ENCODE peak calls at places on chromosomes 6 and 20, in seven cellular contexts. V is K562, M is GM23338, O is A549, H is Panc1, C is SK-N-SH, Q is HCT116. G is an unnamed sample.

GRCh38 chr6:90098637-90099036 is 198.0 kb downstream of the BACH2 start:
- DNase-seq in V (no peak), M (no peak), O (no peak), H (no peak), C (no peak), Q (no peak), G (no peak)

GRCh38 chr20:2149507-2149906 is 47.9 kb downstream of the STK35 start:
- DNase-seq in V (no peak), M (peak), O (no peak), H (no peak), C (no peak), Q (no peak), G (no peak)

GRCh38 chr6:4707011-4707410 is 69.2 kb upstream of the CDYL start:
- DNase-seq in V (no peak), M (no peak), O (no peak), H (no peak), C (no peak), Q (no peak), G (no peak)

GRCh38 chr20:22382742-22383141 is 201.6 kb downstream of the FOXA2 start:
- DNase-seq in V (no peak), M (no peak), O (no peak), H (no peak), C (no peak), Q (no peak), G (no peak)

GRCh38 chr20:19757487-19757972 is 528 bp upstream of the RIN2 start:
- DNase-seq in V (no peak), M (peak), O (peak), H (no peak), C (peak), Q (no peak), G (no peak)

GRCh38 chr20:50314326-50314725 is 123.7 kb downstream of the CEBPB start:
- DNase-seq in V (no peak), M (no peak), O (no peak), H (no peak), C (no peak), Q (no peak), G (no peak)

GRCh38 chr20:51440589-51440988 is 101.9 kb downstream of the NFATC2 start:
- DNase-seq in V (no peak), M (no peak), O (no peak), H (no peak), C (no peak), Q (no peak), G (peak)

GRCh38 chr6:155399062-155399746 is 56.4 kb downstream of the NOX3 start:
- DNase-seq in V (no peak), M (no peak), O (no peak), H (no peak), C (no peak), Q (no peak), G (peak)

GRCh38 chr6:141301779-141302178 is 830.9 kb upstream of the GJE1 start:
- DNase-seq in V (no peak), M (no peak), O (no peak), H (no peak), C (no peak), Q (no peak), G (no peak)

GRCh38 chr6:166786704-166787293 is 159.7 kb upstream of the RPS6KA2 start:
- DNase-seq in V (peak), M (peak), O (peak), H (peak), C (peak), Q (peak), G (peak)

GRCh38 chr20:62751551-62752150 is 43.0 kb downstream of the NTSR1 start:
- DNase-seq in V (no peak), M (no peak), O (no peak), H (no peak), C (no peak), Q (no peak), G (no peak)

GRCh38 chr20:25037288-25038102 is 20.4 kb downstream of the ACSS1 start:
- DNase-seq in V (no peak), M (no peak), O (no peak), H (no peak), C (no peak), Q (no peak), G (no peak)

GRCh38 chr6:1313755-1314503 is 2.0 kb downstream of the FOXQ1 start:
- DNase-seq in V (no peak), M (peak), O (peak), H (no peak), C (peak), Q (peak), G (no peak)

GRCh38 chr6:168071620-168072019 is 7.4 kb downstream of the FRMD1 start:
- DNase-seq in V (peak), M (peak), O (peak), H (no peak), C (no peak), Q (no peak), G (no peak)

GRCh38 chr6:71529026-71529425 is 240.4 kb downstream of the OGFRL1 start:
- DNase-seq in V (no peak), M (no peak), O (no peak), H (no peak), C (no peak), Q (no peak), G (no peak)

GRCh38 chr6:166251196-166251595 is 57.0 kb downstream of the PRR18 start:
- DNase-seq in V (no peak), M (no peak), O (no peak), H (no peak), C (no peak), Q (no peak), G (no peak)

GRCh38 chr6:127397729-127398609 is 54.6 kb upstream of the ECHDC1 start:
- DNase-seq in V (peak), M (no peak), O (no peak), H (no peak), C (no peak), Q (no peak), G (no peak)

GRCh38 chr6:17032595-17033591 is 69.0 kb upstream of the STMND1 start:
- DNase-seq in V (no peak), M (no peak), O (peak), H (peak), C (no peak), Q (no peak), G (no peak)

GRCh38 chr20:9942736-9943135 is 92.1 kb upstream of the ANKEF1 start:
- DNase-seq in V (no peak), M (no peak), O (no peak), H (no peak), C (no peak), Q (no peak), G (no peak)

GRCh38 chr6:151300267-151300930 is 60.6 kb downstream of the AKAP12 start:
- DNase-seq in V (no peak), M (no peak), O (no peak), H (no peak), C (no peak), Q (no peak), G (no peak)

GRCh38 chr20:32386091-32386490 is 28.0 kb downstream of the ASXL1 start:
- DNase-seq in V (no peak), M (no peak), O (no peak), H (no peak), C (no peak), Q (no peak), G (no peak)

GRCh38 chr20:48544402-48545333 is 283.1 kb downstream of the PREX1 start:
- DNase-seq in V (no peak), M (no peak), O (no peak), H (no peak), C (peak), Q (no peak), G (no peak)

GRCh38 chr20:4661191-4661590 is 60.5 kb upstream of the PRND start:
- DNase-seq in V (peak), M (peak), O (no peak), H (no peak), C (no peak), Q (no peak), G (no peak)

GRCh38 chr6:32086661-32087573 is 22.2 kb downstream of the TNXB start:
- DNase-seq in V (no peak), M (peak), O (no peak), H (no peak), C (no peak), Q (no peak), G (no peak)

GRCh38 chr6:74609857-74610256 is 596.0 kb downstream of the COL12A1 start:
- DNase-seq in V (no peak), M (no peak), O (no peak), H (no peak), C (no peak), Q (no peak), G (no peak)

GRCh38 chr20:37279820-37280219 is 9.6 kb upstream of the MANBAL start:
- DNase-seq in V (no peak), M (no peak), O (no peak), H (no peak), C (no peak), Q (no peak), G (no peak)

GRCh38 chr20:1280421-1281102 is 14.5 kb downstream of the SNPH start:
- DNase-seq in V (no peak), M (no peak), O (no peak), H (no peak), C (no peak), Q (no peak), G (no peak)

GRCh38 chr20:40511478-40511877 is 177.6 kb downstream of the MAFB start:
- DNase-seq in V (no peak), M (no peak), O (no peak), H (no peak), C (no peak), Q (no peak), G (no peak)

GRCh38 chr6:79928478-79928998 is 18.8 kb downstream of the ELOVL4 start:
- DNase-seq in V (no peak), M (no peak), O (peak), H (no peak), C (no peak), Q (no peak), G (no peak)

GRCh38 chr6:27630727-27631613 is 158.1 kb upstream of the ZNF184 start:
- DNase-seq in V (peak), M (peak), O (peak), H (peak), C (peak), Q (peak), G (no peak)

GRCh38 chr20:667351-668034 is 8.1 kb downstream of the SCRT2 start:
- DNase-seq in V (peak), M (peak), O (peak), H (no peak), C (peak), Q (no peak), G (peak)

GRCh38 chr20:46635514-46636091 is 15.7 kb downstream of the SLC13A3 start:
- DNase-seq in V (no peak), M (no peak), O (no peak), H (no peak), C (no peak), Q (no peak), G (no peak)

GRCh38 chr6:96626749-96627353 is 63.9 kb downstream of the FHL5 start:
- DNase-seq in V (peak), M (peak), O (peak), H (no peak), C (peak), Q (peak), G (no peak)

GRCh38 chr20:38892091-38892981 is 33.9 kb upstream of the FAM83D start:
- DNase-seq in V (no peak), M (no peak), O (no peak), H (no peak), C (no peak), Q (no peak), G (peak)

GRCh38 chr20:20864346-20865096 is 152.1 kb upstream of the RALGAPA2 start:
- DNase-seq in V (no peak), M (peak), O (peak), H (no peak), C (no peak), Q (no peak), G (no peak)

GRCh38 chr6:17506962-17507361 is 93.1 kb upstream of the FAM8A1 start:
- DNase-seq in V (no peak), M (no peak), O (no peak), H (no peak), C (no peak), Q (no peak), G (no peak)

GRCh38 chr20:17887331-17888030 is 81.1 kb downstream of the SNX5 start:
- DNase-seq in V (no peak), M (no peak), O (no peak), H (no peak), C (no peak), Q (no peak), G (no peak)
- TF ChIP-seq REST in V (no peak), M (no peak), O (no peak), H (no peak), C (no peak), Q (no peak), G (no peak)

DNA sequence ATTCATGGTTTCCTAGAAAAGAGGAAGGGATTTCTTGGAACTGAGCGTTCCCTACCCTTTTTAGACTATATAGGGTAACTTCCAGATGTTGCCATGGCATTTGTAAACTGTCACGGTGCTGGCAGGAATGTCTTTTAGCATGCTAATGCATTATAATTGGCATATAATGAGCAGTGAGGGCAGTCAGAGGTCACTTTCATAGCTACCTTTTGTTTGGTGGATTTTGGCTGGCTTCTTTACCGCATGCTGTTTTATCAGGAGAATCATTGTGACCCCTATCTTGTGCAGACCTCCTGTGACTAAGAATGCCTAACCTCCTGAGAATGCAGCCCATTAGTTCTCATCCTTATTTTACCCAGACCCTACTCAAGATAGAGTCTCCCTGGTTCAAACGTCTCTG is 44.2 kb downstream of the TENT5A start:
- DNase-seq in V (no peak), M (peak), O (no peak), H (no peak), C (no peak), Q (no peak), G (no peak)
- TF ChIP-seq REST in V (no peak), M (no peak), O (no peak), H (no peak), C (no peak), Q (no peak), G (no peak)

DNA sequence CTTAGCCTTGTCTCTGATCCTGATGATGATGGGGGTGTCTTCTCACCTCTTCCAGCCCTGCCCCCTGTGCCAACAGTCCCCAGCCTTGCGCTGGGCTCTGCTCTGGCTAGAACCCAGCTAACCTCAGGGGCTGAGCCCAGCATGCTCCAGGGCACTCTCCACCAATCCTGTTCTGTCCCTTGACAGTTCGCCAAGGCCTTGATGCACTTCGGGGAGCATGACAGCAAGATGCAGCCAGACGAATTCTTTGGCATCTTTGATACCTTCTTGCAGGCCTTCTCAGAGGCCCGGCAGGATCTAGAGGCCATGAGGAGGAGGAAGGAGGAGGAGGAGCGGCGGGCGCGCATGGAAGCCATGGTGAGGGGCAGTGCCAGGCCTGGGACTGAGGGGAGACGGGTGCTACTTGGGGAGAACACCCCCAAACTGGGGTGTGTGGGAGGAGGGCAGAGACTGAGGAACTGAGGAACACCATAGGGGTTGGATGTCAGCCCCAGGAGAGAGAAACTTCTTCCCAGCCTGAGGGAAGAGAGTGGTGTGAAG is 33.1 kb downstream of the MOCS1 start:
- DNase-seq in V (no peak), M (no peak), O (no peak), H (no peak), C (no peak), Q (no peak), G (no peak)
- TF ChIP-seq REST in V (no peak), M (no peak), O (no peak), H (no peak), C (no peak), Q (no peak), G (no peak)

DNA sequence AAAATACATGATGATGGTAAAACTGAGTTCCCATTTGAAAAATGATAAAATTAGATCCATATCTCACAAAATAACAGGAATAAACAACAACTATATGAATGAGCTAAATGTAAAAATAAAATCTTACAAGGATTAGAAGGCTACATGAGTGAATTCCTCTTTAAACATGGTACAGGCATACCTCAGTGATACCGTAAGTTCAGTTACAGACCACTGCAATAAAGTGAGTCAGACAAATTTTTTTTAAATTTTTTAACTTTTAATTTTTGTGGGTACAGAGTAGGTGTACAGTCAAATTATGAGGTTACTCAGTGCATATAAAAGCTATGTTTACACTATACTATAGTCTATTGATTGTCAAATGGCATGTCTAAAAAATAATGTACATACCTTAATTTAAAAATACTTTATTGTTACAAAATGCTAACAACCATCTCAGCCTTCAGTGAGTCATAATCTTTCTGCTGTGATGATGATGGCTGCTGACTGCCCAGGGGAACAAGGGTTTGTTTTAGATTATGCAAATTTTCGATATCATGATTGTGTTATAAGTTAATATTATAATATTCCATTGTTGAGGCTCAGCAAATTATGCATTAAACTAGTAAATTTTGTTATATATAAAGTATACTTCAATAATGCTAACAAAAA is 222.8 kb upstream of the RUNX2 start:
- DNase-seq in V (no peak), M (no peak), O (no peak), H (no peak), C (no peak), Q (no peak), G (no peak)
- TF ChIP-seq REST in V (no peak), M (no peak), O (no peak), H (no peak), C (no peak), Q (no peak), G (no peak)

DNA sequence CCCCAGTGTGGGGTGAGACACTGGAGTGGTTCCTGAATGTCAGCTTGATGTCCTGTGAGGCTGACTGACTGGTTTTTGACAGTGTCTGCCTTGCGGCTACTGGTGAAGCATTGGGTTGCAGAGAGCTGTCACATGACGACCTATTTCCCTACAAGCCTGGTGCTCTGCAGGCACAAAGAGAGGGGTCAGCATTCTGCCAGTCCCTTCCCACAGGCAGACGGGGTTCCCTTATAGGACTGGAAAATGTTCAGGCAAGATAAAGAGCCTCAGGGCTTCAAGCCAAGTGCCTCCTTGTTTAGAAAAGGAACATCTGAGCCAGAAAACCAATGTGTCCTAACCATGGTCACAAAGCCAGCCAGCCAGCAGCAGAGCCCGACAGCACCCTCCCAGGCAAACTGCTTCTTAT is 11.0 kb downstream of the LY86 start:
- DNase-seq in V (no peak), M (no peak), O (no peak), H (no peak), C (no peak), Q (no peak), G (peak)
- TF ChIP-seq REST in V (no peak), M (no peak), O (no peak), H (no peak), C (no peak), Q (no peak), G (no peak)

DNA sequence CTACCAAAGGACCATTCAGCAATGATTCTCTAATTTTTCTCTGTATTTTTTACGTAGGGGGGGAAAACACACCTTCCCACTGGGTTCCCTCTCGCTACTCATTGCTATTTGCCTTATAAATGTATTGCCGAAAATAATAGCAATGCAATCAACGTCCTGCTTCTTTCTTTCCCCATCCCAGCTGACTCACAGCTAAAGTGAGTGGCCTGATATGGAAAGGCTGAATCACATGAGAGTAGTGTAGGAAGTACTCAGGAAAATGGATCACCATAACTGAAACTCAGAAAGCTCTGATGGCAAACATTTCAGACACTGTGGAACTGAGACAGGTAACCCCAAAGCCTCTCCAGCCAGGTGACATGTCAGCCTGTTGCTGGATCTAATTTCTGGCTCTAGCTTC is 49.3 kb upstream of the SRPK1 start:
- DNase-seq in V (no peak), M (no peak), O (no peak), H (no peak), C (no peak), Q (no peak), G (no peak)
- TF ChIP-seq REST in V (no peak), M (no peak), O (no peak), H (no peak), C (no peak), Q (no peak), G (no peak)

DNA sequence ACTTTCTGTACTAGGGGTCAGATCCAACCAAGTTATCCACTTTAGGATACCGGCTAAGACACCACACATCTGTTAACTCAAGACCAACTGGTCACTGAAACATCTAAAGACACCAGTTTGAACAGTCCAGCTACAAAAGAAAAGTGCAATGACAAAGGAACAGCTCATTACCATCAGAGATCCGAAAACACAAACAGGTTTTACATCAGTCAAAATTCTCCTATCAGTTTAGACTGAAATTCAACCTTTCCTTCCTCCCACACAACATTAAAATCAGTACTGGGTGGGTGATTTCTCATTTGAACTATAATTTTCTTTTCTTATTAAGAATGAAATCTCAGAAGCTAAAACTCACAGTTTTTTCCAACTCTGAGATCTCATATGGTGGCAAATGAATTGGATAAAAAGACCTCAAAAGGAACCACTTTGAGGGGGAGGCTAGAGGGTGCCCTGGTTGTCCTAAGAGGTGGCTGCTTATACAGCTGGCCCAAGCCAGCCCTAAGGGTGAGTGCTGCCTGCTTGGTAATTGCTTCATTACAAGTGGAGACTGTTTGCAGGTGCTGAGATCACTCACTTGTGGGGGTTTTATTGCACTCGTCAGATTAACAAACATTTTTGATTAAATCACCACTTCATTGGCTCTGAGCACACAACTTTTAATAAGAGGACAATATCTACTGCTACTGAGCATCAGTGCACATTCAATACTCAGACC is 4.3 kb downstream of the CCDC167 start:
- DNase-seq in V (no peak), M (no peak), O (no peak), H (no peak), C (peak), Q (no peak), G (no peak)
- TF ChIP-seq REST in V (no peak), M (no peak), O (no peak), H (no peak), C (no peak), Q (no peak), G (no peak)

G was measured in HL-60.